ENCODE peak calls at places on chromosomes 6 and 20, in four cellular contexts. P, G, J and H are unnamed samples.

GRCh38 chr6:40882321-40882720 is 156.7 kb downstream of the UNC5CL start:
- DNase-seq in P (no peak), G (no peak), J (no peak), H (no peak)

GRCh38 chr6:7701212-7701834 is 24.6 kb upstream of the BMP6 start:
- DNase-seq in P (no peak), G (no peak), J (no peak), H (no peak)

GRCh38 chr6:26388014-26388413 is 5.1 kb downstream of the BTN2A2 start:
- DNase-seq in P (no peak), G (peak; percentile 30), J (peak; percentile 22), H (no peak)

GRCh38 chr6:167163476-167164011 is 5.8 kb upstream of the GPR31 start:
- DNase-seq in P (no peak), G (no peak), J (peak; percentile 97), H (no peak)

GRCh38 chr6:156718647-156719394 is 58.4 kb upstream of the ARID1B start:
- DNase-seq in P (no peak), G (peak; percentile 81), J (peak; percentile 13), H (peak; percentile 78)

GRCh38 chr20:39795401-39796272 is 833.5 kb downstream of the DHX35 start:
- DNase-seq in P (no peak), G (peak; percentile 29), J (no peak), H (no peak)

GRCh38 chr6:44495036-44495901 is 107.8 kb downstream of the CDC5L start:
- DNase-seq in P (no peak), G (no peak), J (no peak), H (no peak)

GRCh38 chr6:11613336-11613735 is 75.8 kb downstream of the TMEM170B start:
- DNase-seq in P (no peak), G (no peak), J (no peak), H (no peak)

GRCh38 chr6:19749722-19750121 is 87.4 kb upstream of the ID4 start:
- DNase-seq in P (no peak), G (no peak), J (no peak), H (no peak)

GRCh38 chr6:29626948-29627761 is 5.8 kb downstream of the GABBR1 start:
- DNase-seq in P (no peak), G (no peak), J (no peak), H (no peak)